ENCODE peak calls at places on chromosomes 7 and 10, in nine cellular contexts. J, D, V, W, X, E, M, F and H are unnamed samples.
A peak's percentile ranks its signal among the peaks of the same experiment; 100 is the strongest.

GRCh38 chr7:40808409-40808942 is 673.7 kb downstream of the SUGCT start:
- DNase-seq in J (no peak), D (no peak), V (peak; percentile 97), W (no peak), X (no peak), E (no peak), M (peak; percentile 20), F (peak; percentile 100), H (no peak)

GRCh38 chr7:157851501-157852067 is 514.8 kb downstream of the DNAJB6 start:
- DNase-seq in J (no peak), D (peak; percentile 49), V (no peak), W (peak; percentile 73), X (peak; percentile 62), E (peak; percentile 72), M (no peak), F (no peak), H (peak; percentile 88)

GRCh38 chr10:95408931-95409873 is 118.4 kb upstream of the PDLIM1 start:
- DNase-seq in J (no peak), D (no peak), V (peak; percentile 4), W (no peak), X (no peak), E (peak; percentile 54), M (no peak), F (no peak), H (no peak)

GRCh38 chr7:30702200-30702599 is 19.9 kb upstream of the CRHR2 start:
- DNase-seq in J (no peak), D (no peak), V (no peak), W (no peak), X (no peak), E (no peak), M (no peak), F (no peak), H (no peak)

GRCh38 chr7:92456241-92456640 is 9.0 kb downstream of the GATAD1 start:
- DNase-seq in J (no peak), D (no peak), V (peak; percentile 55), W (no peak), X (no peak), E (no peak), M (no peak), F (peak; percentile 27), H (no peak)

GRCh38 chr7:49255061-49255460 is 330.7 kb downstream of the CDC14C start:
- DNase-seq in J (no peak), D (no peak), V (peak; percentile 3), W (no peak), X (no peak), E (no peak), M (peak; percentile 78), F (no peak), H (no peak)

GRCh38 chr10:46096426-46096825 is 50.4 kb upstream of the MSMB start:
- DNase-seq in J (no peak), D (no peak), V (peak; percentile 74), W (no peak), X (no peak), E (no peak), M (peak; percentile 74), F (no peak), H (no peak)

GRCh38 chr7:142717453-142717852 is 31.8 kb upstream of the PRSS1 start:
- DNase-seq in J (no peak), D (no peak), V (no peak), W (no peak), X (no peak), E (no peak), M (no peak), F (no peak), H (no peak)

GRCh38 chr10:50501899-50502556 is 121.7 kb downstream of the SGMS1 start:
- DNase-seq in J (no peak), D (no peak), V (no peak), W (no peak), X (no peak), E (no peak), M (no peak), F (no peak), H (no peak)

GRCh38 chr7:122528879-122529481 is 169.9 kb downstream of the RNF133 start:
- DNase-seq in J (no peak), D (no peak), V (peak; percentile 62), W (no peak), X (no peak), E (no peak), M (peak; percentile 13), F (no peak), H (no peak)

GRCh38 chr7:35875292-35875691 is 74.4 kb downstream of the SEPTIN7 start:
- DNase-seq in J (no peak), D (no peak), V (peak; percentile 54), W (no peak), X (no peak), E (no peak), M (no peak), F (no peak), H (no peak)

GRCh38 chr10:14579405-14579804 is 195.3 kb downstream of the FAM107B start:
- DNase-seq in J (no peak), D (no peak), V (peak; percentile 13), W (no peak), X (no peak), E (no peak), M (no peak), F (no peak), H (no peak)

GRCh38 chr10:96540240-96540639 is 26.5 kb upstream of the TLL2 start:
- DNase-seq in J (no peak), D (no peak), V (no peak), W (no peak), X (no peak), E (no peak), M (no peak), F (no peak), H (no peak)